ENCODE peak calls at places on chromosome 11, in seven cellular contexts. Z is stimulated activated effector memory CD8-positive, alpha-beta T cell treated with anti-CD3 and anti-CD28 coated beads, Interleukin-12 subunit alpha, Interleukin-12 subunit beta, amount 100 ng/mL, for 72 hours; B is fibroblast of villous mesenchyme; H is hypothalamus; K is stimulated activated CD8-positive, alpha-beta memory T cell treated with anti-CD3 and anti-CD28 coated beads, Interleukin-7, amount 100 ng/mL, for 1 hour; I is substantia nigra; S is left ventricle myocardium superior. Q is an unnamed sample.

GRCh38 chr11:70688142-70688541 is 289.8 kb downstream of the CTTN start:
- DNase-seq in S (no peak), K (no peak), Z (no peak), B (no peak), I (no peak), H (no peak), Q (no peak)

GRCh38 chr11:9851366-9851765 is 187.5 kb downstream of the SWAP70 start:
- DNase-seq in B (peak), S (no peak), H (no peak), Z (no peak), K (no peak), I (no peak), Q (no peak)

GRCh38 chr11:70203749-70204465 is 811 bp downstream of the FADD start:
- DNase-seq in Z (peak), B (peak), K (peak), I (no peak), S (no peak), H (no peak), Q (no peak)

GRCh38 chr11:120539681-120540369 is 28.3 kb downstream of the GRIK4 start:
- DNase-seq in K (no peak), Z (no peak), H (no peak), S (no peak), I (no peak), B (no peak), Q (no peak)

GRCh38 chr11:69165775-69166174 is 10.0 kb downstream of the SMIM38 start:
- DNase-seq in S (no peak), I (no peak), K (no peak), H (no peak), Z (no peak), B (no peak), Q (no peak)

GRCh38 chr11:115677190-115677589 is 173.0 kb upstream of the CADM1 start:
- DNase-seq in I (no peak), B (peak), S (no peak), H (no peak), Z (no peak), K (no peak), Q (no peak)

GRCh38 chr11:93073508-93074280 is 104.2 kb downstream of the MTNR1B start:
- DNase-seq in H (no peak), S (no peak), B (no peak), I (no peak), Z (no peak), K (no peak), Q (no peak)

GRCh38 chr11:65588199-65589054 is 7.2 kb downstream of the KCNK7 start:
- DNase-seq in K (peak), H (no peak), B (peak), S (peak), I (no peak), Z (peak), Q (no peak)

GRCh38 chr11:120680322-120680721 is 168.8 kb downstream of the GRIK4 start:
- DNase-seq in Z (no peak), H (no peak), S (no peak), I (no peak), K (no peak), B (no peak), Q (no peak)

GRCh38 chr11:130217133-130217631 is 57.6 kb downstream of the ST14 start:
- DNase-seq in I (no peak), B (no peak), Z (no peak), S (no peak), H (no peak), K (no peak), Q (no peak)

GRCh38 chr11:18706330-18707243 is 8.0 kb downstream of the TMEM86A start:
- DNase-seq in H (no peak), Z (no peak), I (peak), S (peak), K (no peak), B (peak), Q (no peak)

GRCh38 chr11:99422581-99423434 is 402.1 kb downstream of the CNTN5 start:
- DNase-seq in B (peak), S (no peak), K (no peak), H (no peak), I (no peak), Z (no peak), Q (no peak)

GRCh38 chr11:70844387-70844786 is 408.0 kb downstream of the SHANK2 start:
- DNase-seq in H (no peak), K (no peak), S (no peak), I (no peak), Z (no peak), B (no peak), Q (no peak)

GRCh38 chr11:27089746-27090145 is 49.1 kb downstream of the BBOX1 start:
- DNase-seq in K (no peak), I (no peak), H (no peak), B (no peak), S (no peak), Z (no peak), Q (no peak)

GRCh38 chr11:72358461-72359405 is 75.6 kb downstream of the CLPB start:
- DNase-seq in B (peak), I (no peak), S (no peak), Z (no peak), H (no peak), K (no peak), Q (no peak)

GRCh38 chr11:122808494-122808893 is 29.8 kb upstream of the CRTAM start:
- DNase-seq in K (no peak), B (peak), I (no peak), S (no peak), Z (no peak), H (no peak), Q (no peak)